ENCODE peak calls at places on chromosomes 16 and 17, in four cellular contexts. Q is GM23338; L is HCT116; E is CD8-positive, alpha-beta T cell. T is an unnamed sample.

GRCh38 chr17:47660064-47660492 is 10.4 kb downstream of the KPNB1 start:
- ATAC-seq in Q (no peak), L (no peak), E (peak; percentile 84), T (no peak)

GRCh38 chr17:27631409-27631755 is 394 bp downstream of the LGALS9 start:
- ATAC-seq in Q (no peak), L (no peak), E (peak; percentile 48), T (no peak)

GRCh38 chr17:72097144-72097543 is 23.7 kb upstream of the SOX9 start:
- ATAC-seq in Q (no peak), L (no peak), E (no peak), T (no peak)

GRCh38 chr17:82238562-82239201 is 9.8 kb downstream of the SLC16A3 start:
- ATAC-seq in Q (no peak), L (no peak), E (peak; percentile 61), T (peak; percentile 48)

GRCh38 chr17:48026503-48027321 is 10.9 kb downstream of the COPZ2 start:
- ATAC-seq in Q (peak; percentile 44), L (peak; percentile 52), E (peak; percentile 21), T (peak; percentile 21)

GRCh38 chr17:18987230-18987610 is 17.3 kb downstream of the FAM83G start:
- ATAC-seq in Q (no peak), L (no peak), E (no peak), T (no peak)

GRCh38 chr17:21140911-21141310 is 14.1 kb downstream of the DHRS7B start:
- ATAC-seq in Q (peak; percentile 30), L (no peak), E (no peak), T (no peak)

GRCh38 chr17:35788504-35788998 is 6.9 kb downstream of the MMP28 start:
- ATAC-seq in Q (no peak), L (peak; percentile 76), E (no peak), T (peak; percentile 72)

GRCh38 chr17:78040561-78041400 is 82.3 kb downstream of the TNRC6C start:
- ATAC-seq in Q (peak; percentile 62), L (peak; percentile 91), E (peak; percentile 77), T (peak; percentile 84)

GRCh38 chr17:14118951-14119350 is 49.6 kb downstream of the COX10 start:
- ATAC-seq in Q (no peak), L (no peak), E (no peak), T (no peak)

GRCh38 chr17:75468311-75468754 is 11.9 kb downstream of the TMEM94 start:
- ATAC-seq in Q (no peak), L (no peak), E (no peak), T (peak; percentile 48)

GRCh38 chr17:53525590-53525989 is 297.1 kb upstream of the KIF2B start:
- ATAC-seq in Q (no peak), L (no peak), E (no peak), T (no peak)

GRCh38 chr17:74631468-74632195 is 8.1 kb upstream of the CD300E start:
- ATAC-seq in Q (peak; percentile 32), L (no peak), E (no peak), T (no peak)

GRCh38 chr17:4635823-4636375 is 5.6 kb downstream of the ALOX15 start:
- ATAC-seq in Q (peak; percentile 3), L (no peak), E (no peak), T (no peak)

GRCh38 chr17:69466905-69467630 is 52.6 kb downstream of the MAP2K6 start:
- ATAC-seq in Q (peak; percentile 84), L (no peak), E (no peak), T (no peak)

GRCh38 chr17:19753661-19754463 is 5.8 kb upstream of the ALDH3A1 start:
- ATAC-seq in Q (peak; percentile 71), L (peak; percentile 73), E (no peak), T (no peak)

GRCh38 chr17:41800601-41801373 is 11.0 kb downstream of the P3H4 start:
- ATAC-seq in Q (peak; percentile 87), L (peak; percentile 88), E (no peak), T (peak; percentile 48)

GRCh38 chr16:57184113-57184512 is 1.7 kb downstream of the PSME3IP1 start:
- ATAC-seq in Q (no peak), L (no peak), E (no peak), T (no peak)

GRCh38 chr16:68400924-68401460 is 47.3 kb downstream of the SMPD3 start:
- ATAC-seq in Q (no peak), L (no peak), E (no peak), T (no peak)

GRCh38 chr16:22624038-22624656 is 113.5 kb downstream of the NPIPB5 start:
- ATAC-seq in Q (no peak), L (no peak), E (no peak), T (no peak)

GRCh38 chr16:69318911-69319289 is 7.8 kb downstream of the VPS4A start:
- ATAC-seq in Q (no peak), L (no peak), E (no peak), T (no peak)

GRCh38 chr17:30236297-30236624 is 764 bp upstream of the SLC6A4 start:
- ATAC-seq in Q (no peak), L (no peak), E (no peak), T (no peak)

GRCh38 chr17:30232822-30233427 is 2.6 kb downstream of the SLC6A4 start:
- ATAC-seq in Q (no peak), L (no peak), E (no peak), T (no peak)

GRCh38 chr17:30234954-30235353 is 543 bp downstream of the SLC6A4 start:
- ATAC-seq in Q (no peak), L (no peak), E (no peak), T (no peak)

GRCh38 chr17:30235386-30236296 is at the start of gene SLC6A4:
- ATAC-seq in Q (peak; percentile 29), L (no peak), E (no peak), T (no peak)

GRCh38 chr17:30234296-30234695 is 1.2 kb downstream of the SLC6A4 start:
- ATAC-seq in Q (no peak), L (no peak), E (no peak), T (no peak)
- TF ChIP-seq CTCF in Q (no peak), L (no peak), E (no peak), T (no peak)

GRCh38 chr17:45848405-45848804 is 3.7 kb downstream of the SPPL2C start:
- ATAC-seq in Q (peak; percentile 56), L (no peak), E (no peak), T (no peak)

GRCh38 chr17:45848868-45849535 is 4.3 kb downstream of the SPPL2C start:
- ATAC-seq in Q (no peak), L (no peak), E (no peak), T (no peak)

GRCh38 chr17:45850011-45850410 is 5.3 kb downstream of the SPPL2C start:
- ATAC-seq in Q (no peak), L (no peak), E (no peak), T (no peak)

GRCh38 chr17:45850468-45850867 is 5.8 kb downstream of the SPPL2C start:
- ATAC-seq in Q (no peak), L (no peak), E (no peak), T (no peak)

DNA sequence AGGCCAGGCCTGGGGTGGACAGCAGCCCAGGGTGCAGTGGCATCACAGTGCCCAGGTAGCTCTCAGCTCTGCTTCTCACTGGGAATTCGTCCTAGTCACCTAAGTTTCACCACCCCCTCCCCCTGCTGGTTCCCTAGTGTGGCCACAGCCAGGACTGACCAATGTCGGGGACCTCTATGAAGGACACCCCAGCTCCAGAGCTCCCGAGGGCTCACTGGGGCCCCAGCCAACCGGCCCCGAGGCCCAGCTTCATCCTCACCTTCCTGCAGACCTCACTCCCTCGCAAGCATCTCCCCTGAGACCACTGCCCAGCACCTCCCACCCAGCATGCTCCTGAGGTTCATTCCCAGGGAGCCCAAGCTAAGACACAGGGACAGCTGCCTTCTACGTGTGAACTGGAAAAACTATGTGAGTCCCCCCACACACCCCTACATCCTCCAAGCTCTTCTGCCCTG is 4.9 kb downstream of the SPPL2C start:
- ATAC-seq in Q (no peak), L (no peak), E (no peak), T (no peak)
- TF ChIP-seq CTCF in Q (no peak), L (no peak), E (no peak), T (no peak)

GRCh38 chr17:44124118-44124438 is 637 bp upstream of the HDAC5 start:
- ATAC-seq in Q (no peak), L (no peak), E (no peak), T (no peak)
- TF ChIP-seq CTCF in Q (no peak), L (no peak), E (no peak), T (no peak)

GRCh38 chr16:48098472-48098871 is 57.3 kb downstream of the ABCC12 start:
- ATAC-seq in Q (no peak), L (no peak), E (no peak), T (no peak)
- TF ChIP-seq CTCF in Q (no peak), L (no peak), E (no peak), T (no peak)

GRCh38 chr16:85332175-85332574 is 219.9 kb upstream of the CIBAR2 start:
- ATAC-seq in Q (peak; percentile 1), L (no peak), E (no peak), T (no peak)

GRCh38 chr16:85333337-85333736 is 221.1 kb upstream of the CIBAR2 start:
- ATAC-seq in Q (no peak), L (no peak), E (no peak), T (no peak)

GRCh38 chr16:85335584-85336492 is 223.6 kb upstream of the CIBAR2 start:
- ATAC-seq in Q (no peak), L (no peak), E (no peak), T (no peak)

GRCh38 chr16:85334718-85335583 is 222.7 kb upstream of the CIBAR2 start:
- ATAC-seq in Q (peak; percentile 55), L (peak; percentile 36), E (peak; percentile 71), T (no peak)

GRCh38 chr16:85333744-85334640 is 221.7 kb upstream of the CIBAR2 start:
- ATAC-seq in Q (no peak), L (no peak), E (no peak), T (no peak)
- TF ChIP-seq CTCF in Q (no peak), L (no peak), E (no peak), T (no peak)

DNA sequence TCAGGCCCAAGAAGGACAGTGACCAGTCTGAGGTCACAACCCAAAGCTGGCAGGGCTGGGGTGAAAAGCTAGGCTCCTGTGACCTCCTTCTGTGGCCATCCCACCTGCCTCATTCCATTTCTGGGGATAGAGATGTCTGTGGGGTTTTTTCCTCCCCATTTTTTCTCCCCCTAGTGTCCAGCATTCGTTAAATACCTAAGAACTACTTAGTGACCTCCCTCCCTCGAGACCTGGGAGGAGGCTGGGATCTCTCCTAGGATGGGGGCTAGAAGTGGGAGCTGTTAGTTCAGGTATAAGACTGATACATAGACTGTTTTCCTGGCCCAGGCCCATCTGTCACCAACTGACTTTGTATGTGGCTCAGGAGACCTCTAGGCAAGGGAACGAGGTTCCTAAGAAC is 20.5 kb upstream of the STAC2 start:
- ATAC-seq in Q (no peak), L (no peak), E (no peak), T (no peak)
- TF ChIP-seq CTCF in Q (peak; percentile 24), L (no peak), E (no peak), T (no peak)

GRCh38 chr16:14350081-14350480 is 279.0 kb downstream of the MRTFB start:
- ATAC-seq in Q (no peak), L (no peak), E (no peak), T (no peak)
- TF ChIP-seq CTCF in Q (no peak), L (no peak), E (no peak), T (no peak)

DNA sequence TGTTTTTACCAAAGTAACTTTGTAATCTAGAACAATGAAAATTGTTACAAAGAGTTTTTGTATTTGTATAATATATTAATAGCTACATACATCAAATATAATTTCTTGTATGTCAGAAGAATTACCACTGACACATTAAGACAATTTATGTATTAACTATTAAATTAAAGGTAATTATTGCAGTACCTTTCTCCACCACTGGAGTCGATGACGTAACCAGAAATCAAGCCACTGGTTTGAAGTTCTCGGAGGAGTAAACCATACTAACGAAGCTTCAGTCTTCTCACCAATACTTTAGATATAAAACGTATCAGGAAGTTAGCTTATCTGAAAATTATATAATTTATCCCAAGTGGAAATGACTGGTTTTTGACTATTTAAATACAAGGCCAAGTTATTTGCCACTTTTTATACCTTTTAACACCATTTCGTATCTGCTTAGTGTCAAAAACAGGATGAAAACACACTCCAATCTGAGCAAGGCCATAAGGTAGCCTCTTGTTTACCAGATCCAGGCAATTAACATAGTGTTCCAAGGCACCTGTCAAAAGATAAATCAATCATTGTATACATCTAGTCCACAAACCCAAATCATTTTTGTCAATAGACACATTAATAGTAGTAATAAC is 4.3 kb downstream of the POLG2 start:
- ATAC-seq in Q (no peak), L (no peak), E (no peak), T (no peak)
- TF ChIP-seq CTCF in Q (peak; percentile 52), L (peak; percentile 14), E (peak; percentile 70), T (peak; percentile 60)